ENCODE peak calls at places on chromosome 7, in five cellular contexts. M is fibroblast of the aortic adventitia, H is B cell, K is hypothalamus, W is amygdala. B is an unnamed sample.

GRCh38 chr7:11760372-11760771 is 71.6 kb downstream of the THSD7A start:
- DNase-seq in M (no peak), H (no peak), K (no peak), W (no peak), B (peak)

GRCh38 chr7:92042056-92042737 is 92.1 kb downstream of the CYP51A1 start:
- DNase-seq in M (no peak), H (no peak), K (no peak), W (no peak), B (no peak)

GRCh38 chr7:105816954-105817615 is 59.3 kb downstream of the ATXN7L1 start:
- DNase-seq in M (no peak), H (no peak), K (no peak), W (no peak), B (no peak)

GRCh38 chr7:88305044-88305443 is 1.6 kb downstream of the STEAP4 start:
- DNase-seq in M (no peak), H (no peak), K (no peak), W (no peak), B (no peak)

GRCh38 chr7:30674876-30675275 is 7.4 kb downstream of the CRHR2 start:
- DNase-seq in M (no peak), H (no peak), K (no peak), W (no peak), B (no peak)

GRCh38 chr7:67854236-67854635 is 857.6 kb downstream of the TYW1 start:
- DNase-seq in M (no peak), H (no peak), K (no peak), W (peak), B (no peak)

GRCh38 chr7:99112097-99112496 is 31.8 kb downstream of the SMURF1 start:
- DNase-seq in M (no peak), H (peak), K (no peak), W (no peak), B (no peak)

GRCh38 chr7:7443951-7444350 is 91.7 kb downstream of the COL28A1 start:
- DNase-seq in M (no peak), H (no peak), K (no peak), W (no peak), B (no peak)

GRCh38 chr7:2601907-2602735 is 29.7 kb upstream of the TTYH3 start:
- DNase-seq in M (no peak), H (no peak), K (no peak), W (no peak), B (no peak)

GRCh38 chr7:74619235-74619860 is 38.2 kb upstream of the GTF2I start:
- DNase-seq in M (no peak), H (no peak), K (no peak), W (no peak), B (no peak)

GRCh38 chr7:70177166-70177565 is 578.9 kb downstream of the AUTS2 start:
- DNase-seq in M (no peak), H (no peak), K (no peak), W (no peak), B (no peak)

GRCh38 chr7:41975854-41976253 is 261.2 kb downstream of the GLI3 start:
- DNase-seq in M (peak), H (no peak), K (no peak), W (no peak), B (no peak)

GRCh38 chr7:750111-750905 is 23.2 kb upstream of the PRKAR1B start:
- DNase-seq in M (no peak), H (no peak), K (no peak), W (no peak), B (no peak)

GRCh38 chr7:26543345-26543744 is 251.7 kb downstream of the SNX10 start:
- DNase-seq in M (no peak), H (no peak), K (no peak), W (no peak), B (no peak)

GRCh38 chr7:87151701-87152111 is 547 bp upstream of the DMTF1 start:
- DNase-seq in M (no peak), H (no peak), K (no peak), W (no peak), B (no peak)

GRCh38 chr7:94877731-94878670 is 29.4 kb upstream of the PPP1R9A start:
- DNase-seq in M (no peak), H (no peak), K (no peak), W (no peak), B (no peak)

GRCh38 chr7:5429857-5430611 is 6.4 kb upstream of the TNRC18 start:
- DNase-seq in M (peak), H (peak), K (no peak), W (no peak), B (peak)

GRCh38 chr7:46032353-46032752 is 111.3 kb upstream of the IGFBP3 start:
- DNase-seq in M (no peak), H (no peak), K (no peak), W (no peak), B (no peak)

GRCh38 chr7:30502470-30503251 is 2.0 kb downstream of the GGCT start:
- DNase-seq in M (no peak), H (no peak), K (no peak), W (no peak), B (no peak)

GRCh38 chr7:22174574-22174953 is 182.4 kb downstream of the RAPGEF5 start:
- DNase-seq in M (no peak), H (no peak), K (no peak), W (no peak), B (no peak)

GRCh38 chr7:140364819-140365218 is 33.5 kb downstream of the SLC37A3 start:
- DNase-seq in M (no peak), H (no peak), K (no peak), W (no peak), B (peak)

GRCh38 chr7:131189488-131189887 is 138.2 kb upstream of the MKLN1 start:
- DNase-seq in M (no peak), H (no peak), K (no peak), W (no peak), B (no peak)

GRCh38 chr7:22351878-22352277 is 5.1 kb downstream of the RAPGEF5 start:
- DNase-seq in M (peak), H (no peak), K (no peak), W (no peak), B (no peak)

GRCh38 chr7:127245582-127245981 is 7.2 kb downstream of the GRM8 start:
- DNase-seq in M (no peak), H (no peak), K (no peak), W (no peak), B (no peak)

GRCh38 chr7:21603972-21604749 is 61.3 kb downstream of the DNAH11 start:
- DNase-seq in M (peak), H (no peak), K (no peak), W (no peak), B (no peak)

GRCh38 chr7:154783281-154783909 is 219.5 kb downstream of the PAXIP1 start:
- DNase-seq in M (no peak), H (no peak), K (no peak), W (no peak), B (no peak)

GRCh38 chr7:761631-762030 is 34.5 kb upstream of the PRKAR1B start:
- DNase-seq in M (no peak), H (no peak), K (no peak), W (no peak), B (no peak)

GRCh38 chr7:43649755-43650274 is 66.9 kb downstream of the STK17A start:
- DNase-seq in M (no peak), H (peak), K (no peak), W (no peak), B (no peak)

GRCh38 chr7:37162106-37162505 is 286.6 kb downstream of the ELMO1 start:
- DNase-seq in M (no peak), H (no peak), K (no peak), W (no peak), B (no peak)

GRCh38 chr7:95491634-95492314 is 6.0 kb downstream of the ASB4 start:
- DNase-seq in M (no peak), H (no peak), K (no peak), W (no peak), B (peak)

B was measured in NCI-H2227 treated with DMSO at 0.1 percent for 48 hours.